ENCODE peak calls at places on chromosomes 5 and 9, in six cellular contexts. F, U, M, N, G and Y are unnamed samples.

GRCh38 chr5:52007230-52007858 is 624.1 kb downstream of the ISL1 start:
- DNase-seq in G (no peak), U (peak; percentile 17), M (no peak), N (no peak), F (no peak), Y (peak; percentile 61)

GRCh38 chr5:123561230-123561629 is 49.3 kb downstream of the CSNK1G3 start:
- DNase-seq in M (no peak), N (no peak), G (no peak), U (no peak), F (no peak), Y (no peak)

GRCh38 chr5:145854651-145855258 is 18.1 kb downstream of the GRXCR2 start:
- DNase-seq in M (no peak), U (peak; percentile 35), G (no peak), N (no peak), F (no peak), Y (no peak)

GRCh38 chr9:123149067-123149466 is 115.6 kb downstream of the GPR21 start:
- DNase-seq in G (no peak), M (no peak), N (no peak), U (no peak), F (no peak), Y (no peak)

GRCh38 chr5:139075066-139076050 is 122.8 kb downstream of the SIL1 start:
- DNase-seq in G (no peak), M (no peak), F (no peak), N (no peak), U (no peak), Y (no peak)

GRCh38 chr5:581266-581665 is 30.9 kb upstream of the CEP72 start:
- DNase-seq in M (no peak), G (no peak), N (no peak), U (no peak), F (no peak), Y (no peak)

GRCh38 chr5:134226441-134227192 is 744 bp upstream of the PPP2CA start:
- DNase-seq in U (no peak), N (no peak), F (no peak), M (no peak), G (no peak), Y (no peak)

GRCh38 chr5:36269479-36269878 is 27.8 kb upstream of the NADK2 start:
- DNase-seq in N (no peak), G (no peak), M (no peak), F (no peak), U (no peak), Y (no peak)

GRCh38 chr5:113179156-113179555 is 202.6 kb downstream of the DCP2 start:
- DNase-seq in F (no peak), U (no peak), G (no peak), N (no peak), M (no peak), Y (peak; percentile 70)

GRCh38 chr5:157516626-157517325 is 56.8 kb downstream of the NIPAL4 start:
- DNase-seq in M (no peak), F (no peak), U (peak; percentile 59), N (peak; percentile 75), G (peak; percentile 70), Y (no peak)

GRCh38 chr5:96247097-96247675 is 185.9 kb downstream of the PCSK1 start:
- DNase-seq in U (peak; percentile 5), M (no peak), N (no peak), G (peak; percentile 32), F (no peak), Y (peak; percentile 14)

GRCh38 chr5:32017638-32018429 is 156.3 kb downstream of the GOLPH3 start:
- DNase-seq in M (no peak), G (no peak), U (no peak), F (no peak), N (no peak), Y (no peak)

GRCh38 chr5:158174918-158175663 is 316.1 kb upstream of the CLINT1 start:
- DNase-seq in F (peak; percentile 11), N (peak; percentile 76), G (peak; percentile 23), U (peak; percentile 78), M (peak; percentile 75), Y (peak; percentile 84)

GRCh38 chr5:163434410-163434866 is 3.0 kb upstream of the CCNG1 start:
- DNase-seq in M (no peak), G (no peak), N (no peak), F (no peak), U (no peak), Y (peak; percentile 27)

GRCh38 chr9:128733256-128733655 is 9.3 kb upstream of the ZDHHC12 start:
- DNase-seq in F (no peak), N (no peak), M (no peak), U (peak; percentile 75), G (no peak), Y (peak; percentile 92)

GRCh38 chr5:142618125-142618524 is 67.8 kb downstream of the FGF1 start:
- DNase-seq in M (no peak), F (no peak), G (no peak), U (no peak), N (no peak), Y (no peak)

GRCh38 chr5:32990593-32991415 is 279.7 kb downstream of the NPR3 start:
- DNase-seq in U (no peak), M (no peak), F (no peak), N (no peak), G (no peak), Y (no peak)

GRCh38 chr5:39224196-39224754 is 4.9 kb upstream of the FYB1 start:
- DNase-seq in U (peak; percentile 31), G (no peak), M (no peak), N (peak; percentile 82), F (no peak), Y (no peak)

GRCh38 chr9:109816490-109816889 is 36.5 kb downstream of the PALM2AKAP2 start:
- DNase-seq in N (no peak), G (peak; percentile 79), U (peak; percentile 79), F (no peak), M (no peak), Y (no peak)

GRCh38 chr9:23537192-23538059 is 288.6 kb downstream of the ELAVL2 start:
- DNase-seq in F (no peak), G (no peak), M (no peak), N (no peak), U (no peak), Y (no peak)